ENCODE peak calls at places on chromosomes 13 and 19, in five cellular contexts. W is brain microvascular endothelial cell; D is activated CD4-positive, alpha-beta T cell treated with anti-CD3 and anti-CD28 coated beads, Interleukin-2, amount 50 U/mL, for 48 hours; Z is CD8-positive, alpha-beta memory T cell; C is AG08396. G is an unnamed sample.

GRCh38 chr19:17107546-17108452 is 32.2 kb downstream of the MYO9B start:
- DNase-seq in D (no peak), C (peak), Z (no peak), W (peak), G (peak)

GRCh38 chr13:27404680-27405079 is 19.7 kb upstream of the GTF3A start:
- DNase-seq in D (no peak), C (no peak), Z (no peak), W (no peak), G (no peak)

GRCh38 chr13:95858286-95859075 is 181.5 kb downstream of the DNAJC3 start:
- DNase-seq in W (peak), C (no peak), D (no peak), Z (no peak), G (peak)

GRCh38 chr19:41531438-41532311 is 44.3 kb upstream of the CEACAM21 start:
- DNase-seq in Z (peak), C (peak), W (peak), D (peak), G (no peak)

GRCh38 chr13:47126432-47126831 is 229.6 kb upstream of the HTR2A start:
- DNase-seq in W (no peak), Z (no peak), D (no peak), C (no peak), G (no peak)

GRCh38 chr19:14530005-14530348 is 583 bp downstream of the TECR start:
- DNase-seq in D (no peak), C (no peak), W (no peak), Z (no peak), G (no peak)

GRCh38 chr19:27971071-27971470 is 1241.9 kb downstream of the UQCRFS1 start:
- DNase-seq in D (no peak), C (peak), W (peak), Z (no peak), G (peak)

GRCh38 chr13:39501711-39502324 is 101.2 kb downstream of the LHFPL6 start:
- DNase-seq in C (no peak), Z (no peak), D (no peak), W (no peak), G (peak)

GRCh38 chr19:50512112-50512998 is 1.4 kb downstream of the ASPDH start:
- DNase-seq in D (no peak), Z (no peak), C (no peak), W (no peak), G (no peak)

GRCh38 chr13:42401376-42401775 is 129.4 kb downstream of the AKAP11 start:
- DNase-seq in W (no peak), Z (no peak), C (no peak), D (no peak), G (no peak)

GRCh38 chr13:23680836-23681235 is 110.6 kb downstream of the TNFRSF19 start:
- DNase-seq in W (no peak), D (no peak), Z (no peak), C (no peak), G (no peak)

GRCh38 chr19:13430790-13431582 is 75.3 kb downstream of the CACNA1A start:
- DNase-seq in C (peak), W (peak), D (peak), Z (peak), G (no peak)

GRCh38 chr19:57850553-57851017 is 926 bp downstream of the ZNF587 start:
- DNase-seq in Z (no peak), W (peak), D (peak), C (no peak), G (peak)

GRCh38 chr13:114061047-114061446 is 71.4 kb downstream of the RASA3 start:
- DNase-seq in D (no peak), Z (no peak), W (no peak), C (no peak), G (no peak)

GRCh38 chr19:21462540-21462939 is 42.9 kb upstream of the ZNF429 start:
- DNase-seq in Z (no peak), C (no peak), D (no peak), W (no peak), G (no peak)